ENCODE peak calls at places on chromosomes 11 and 22, in six cellular contexts. X, R, G, D, N and H are unnamed samples.

GRCh38 chr11:102591160-102591718 is 33.9 kb downstream of the MMP20 start:
- DNase-seq in D (no peak), N (no peak), G (no peak), R (no peak), X (no peak), H (no peak)

GRCh38 chr11:473415-473814 is 23.3 kb downstream of the PTDSS2 start:
- DNase-seq in R (no peak), G (no peak), X (no peak), N (no peak), D (no peak), H (no peak)

GRCh38 chr22:37462426-37462825 is 23.8 kb downstream of the MFNG start:
- DNase-seq in R (no peak), D (no peak), G (no peak), N (no peak), X (no peak), H (no peak)

GRCh38 chr11:65888163-65888814 is at the start of gene FIBP:
- DNase-seq in X (peak), D (peak), G (peak), R (peak), N (peak), H (peak)

GRCh38 chr11:15836801-15837200 is 519.5 kb downstream of the SOX6 start:
- DNase-seq in N (no peak), R (no peak), X (no peak), G (no peak), D (no peak), H (no peak)

GRCh38 chr22:27913162-27913741 is 5.8 kb downstream of the PITPNB start:
- DNase-seq in G (no peak), X (no peak), D (no peak), N (no peak), R (no peak), H (peak)

GRCh38 chr11:75273989-75274391 is 33.4 kb downstream of the TPBGL start:
- DNase-seq in G (no peak), X (no peak), N (no peak), D (no peak), R (peak), H (no peak)

GRCh38 chr11:1756791-1757771 is 6.6 kb downstream of the CTSD start:
- DNase-seq in R (no peak), D (no peak), X (no peak), G (no peak), N (no peak), H (no peak)

GRCh38 chr22:24247011-24247507 is 2.2 kb upstream of the GGT5 start:
- DNase-seq in X (no peak), D (no peak), N (no peak), R (no peak), G (no peak), H (peak)

GRCh38 chr11:3340025-3340424 is 38.9 kb downstream of the ZNF195 start:
- DNase-seq in X (no peak), N (no peak), R (no peak), G (peak), D (peak), H (peak)

GRCh38 chr22:43883012-43883661 is 8.7 kb downstream of the PNPLA5 start:
- DNase-seq in G (peak), D (peak), N (peak), X (no peak), R (no peak), H (peak)

GRCh38 chr11:23605001-23605400 is 744.7 kb upstream of the CCDC179 start:
- DNase-seq in D (no peak), X (no peak), R (no peak), G (no peak), N (no peak), H (peak)

GRCh38 chr11:72009156-72009555 is 10.4 kb downstream of the IL18BP start:
- DNase-seq in G (no peak), N (no peak), X (no peak), R (no peak), D (no peak), H (no peak)

GRCh38 chr22:46673205-46673604 is 53.0 kb downstream of the GRAMD4 start:
- DNase-seq in G (no peak), R (no peak), X (no peak), N (no peak), D (no peak), H (no peak)

GRCh38 chr22:47602732-47603131 is 840.3 kb downstream of the TBC1D22A start:
- DNase-seq in D (no peak), N (no peak), G (no peak), X (no peak), R (no peak), H (no peak)

GRCh38 chr22:50119169-50119767 is 29.5 kb downstream of the MOV10L1 start:
- DNase-seq in N (no peak), R (peak), D (no peak), G (no peak), X (no peak), H (no peak)

GRCh38 chr22:30435674-30436126 is 10.1 kb downstream of the MTFP1 start:
- DNase-seq in N (peak), X (peak), D (peak), R (peak), G (no peak), H (no peak)

GRCh38 chr22:36285017-36285416 is 32.1 kb downstream of the APOL1 start:
- DNase-seq in D (no peak), N (no peak), R (no peak), X (no peak), G (no peak), H (no peak)

GRCh38 chr11:127470485-127470884 is 469.9 kb upstream of the KIRREL3 start:
- DNase-seq in N (peak), R (no peak), D (no peak), X (no peak), G (no peak), H (no peak)

GRCh38 chr11:129426776-129427175 is 51.1 kb downstream of the BARX2 start:
- DNase-seq in D (no peak), N (no peak), R (no peak), G (no peak), X (no peak), H (no peak)

GRCh38 chr22:27372969-27373670 is 428.4 kb downstream of the MN1 start:
- DNase-seq in G (peak), X (no peak), N (peak), R (peak), D (no peak), H (peak)

GRCh38 chr11:27926981-27927481 is 180.9 kb downstream of the KIF18A start:
- DNase-seq in R (no peak), N (no peak), D (no peak), X (no peak), G (peak), H (peak)

GRCh38 chr11:14414470-14415461 is 55.8 kb upstream of the RRAS2 start:
- DNase-seq in N (peak), D (no peak), G (no peak), R (no peak), X (no peak), H (peak)

GRCh38 chr11:70559516-70559915 is 161.2 kb downstream of the CTTN start:
- DNase-seq in D (no peak), X (no peak), N (no peak), R (no peak), G (no peak), H (no peak)

GRCh38 chr11:75277211-75277805 is 36.7 kb downstream of the TPBGL start:
- DNase-seq in X (no peak), G (no peak), D (no peak), N (no peak), R (peak), H (no peak)

GRCh38 chr11:132058211-132058772 is 687.9 kb downstream of the NTM start:
- DNase-seq in D (no peak), R (no peak), G (peak), X (no peak), N (peak), H (peak)

GRCh38 chr11:117837070-117837776 is 12.7 kb upstream of the FXYD2 start:
- DNase-seq in R (peak), N (no peak), X (peak), D (no peak), G (no peak), H (no peak)

GRCh38 chr11:1180947-1181391 is 23.2 kb downstream of the MUC5AC start:
- DNase-seq in X (no peak), G (no peak), D (no peak), R (no peak), N (no peak), H (no peak)

GRCh38 chr11:70594031-70594430 is 195.7 kb downstream of the CTTN start:
- DNase-seq in N (no peak), R (no peak), X (no peak), G (no peak), D (no peak), H (no peak)

GRCh38 chr22:29479417-29480261 is at the start of gene NEFH:
- DNase-seq in N (no peak), D (no peak), R (no peak), G (no peak), X (no peak), H (no peak)

GRCh38 chr22:43541462-43542407 is 129.9 kb downstream of the MPPED1 start:
- DNase-seq in G (no peak), X (no peak), R (peak), N (no peak), D (no peak), H (no peak)

DNA sequence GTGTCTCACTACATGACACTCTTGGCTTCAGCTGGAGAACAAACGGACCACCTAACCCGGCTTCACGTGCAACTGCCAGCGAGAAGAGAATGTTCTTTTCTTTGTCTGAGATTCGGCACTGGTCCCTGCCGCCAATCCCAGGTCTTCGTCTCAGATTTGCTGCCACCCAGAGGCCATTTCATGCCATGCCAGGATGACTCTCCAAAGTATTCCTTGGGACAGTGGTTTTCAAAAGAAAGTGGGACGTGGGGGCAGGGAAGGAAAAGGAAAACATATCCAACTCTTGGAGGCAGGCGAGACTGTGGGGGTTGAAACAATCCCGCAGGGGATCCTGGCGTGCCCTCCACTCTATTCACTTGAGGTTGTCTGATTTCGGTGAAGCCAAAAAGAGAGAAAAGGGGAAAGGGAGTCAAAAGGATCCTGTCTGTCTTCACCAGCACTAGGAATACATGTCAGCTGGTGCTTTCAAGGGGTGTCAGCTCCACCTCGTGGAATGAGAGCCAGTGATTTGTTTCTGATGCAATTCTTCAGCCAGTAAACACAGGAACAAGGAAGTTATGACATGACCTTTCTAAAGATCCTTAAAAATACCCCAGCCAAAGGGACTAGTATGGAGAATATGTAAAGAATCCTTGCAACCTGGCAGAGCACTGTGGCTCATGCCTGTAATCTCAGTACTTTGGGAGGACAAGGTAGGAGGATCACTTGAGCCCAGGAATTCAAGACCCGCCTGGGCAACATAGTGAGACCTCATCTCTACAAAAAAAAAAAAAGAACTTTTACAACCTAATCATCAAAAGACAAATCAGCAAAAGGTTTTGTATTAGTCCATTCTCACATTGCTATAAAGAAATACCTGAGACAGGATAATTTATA is 41.0 kb upstream of the APLNR start:
- DNase-seq in D (peak), R (peak), X (peak), G (peak), N (peak), H (peak)
- H3K4me3 ChIP-seq in D (peak), R (no peak), X (no peak), G (no peak), N (no peak), H (peak)

DNA sequence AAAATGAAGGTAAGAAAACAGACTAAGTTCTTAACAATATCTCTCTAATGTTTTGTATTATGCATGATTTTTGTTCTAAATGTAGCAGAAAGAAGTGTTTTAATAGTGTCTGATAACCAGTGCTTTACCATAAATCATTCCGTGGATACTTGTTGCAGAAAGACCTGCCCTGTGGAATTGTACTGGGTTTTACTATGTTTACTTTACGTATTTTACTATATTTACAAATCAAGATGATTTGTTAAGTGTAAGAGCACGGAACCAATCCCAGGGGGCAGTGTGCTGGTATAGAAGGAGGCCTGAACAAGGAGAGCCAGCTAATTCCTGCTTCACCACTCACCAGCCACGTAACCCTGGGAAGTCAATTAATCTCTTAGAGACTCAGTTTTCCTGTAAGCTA is 1.4 kb downstream of the HTR3B start:
- DNase-seq in G (peak), D (peak), R (no peak), X (no peak), N (peak), H (peak)
- TF ChIP-seq CTCF in G (peak), D (peak), R (no peak), X (no peak), N (no peak), H (peak)

DNA sequence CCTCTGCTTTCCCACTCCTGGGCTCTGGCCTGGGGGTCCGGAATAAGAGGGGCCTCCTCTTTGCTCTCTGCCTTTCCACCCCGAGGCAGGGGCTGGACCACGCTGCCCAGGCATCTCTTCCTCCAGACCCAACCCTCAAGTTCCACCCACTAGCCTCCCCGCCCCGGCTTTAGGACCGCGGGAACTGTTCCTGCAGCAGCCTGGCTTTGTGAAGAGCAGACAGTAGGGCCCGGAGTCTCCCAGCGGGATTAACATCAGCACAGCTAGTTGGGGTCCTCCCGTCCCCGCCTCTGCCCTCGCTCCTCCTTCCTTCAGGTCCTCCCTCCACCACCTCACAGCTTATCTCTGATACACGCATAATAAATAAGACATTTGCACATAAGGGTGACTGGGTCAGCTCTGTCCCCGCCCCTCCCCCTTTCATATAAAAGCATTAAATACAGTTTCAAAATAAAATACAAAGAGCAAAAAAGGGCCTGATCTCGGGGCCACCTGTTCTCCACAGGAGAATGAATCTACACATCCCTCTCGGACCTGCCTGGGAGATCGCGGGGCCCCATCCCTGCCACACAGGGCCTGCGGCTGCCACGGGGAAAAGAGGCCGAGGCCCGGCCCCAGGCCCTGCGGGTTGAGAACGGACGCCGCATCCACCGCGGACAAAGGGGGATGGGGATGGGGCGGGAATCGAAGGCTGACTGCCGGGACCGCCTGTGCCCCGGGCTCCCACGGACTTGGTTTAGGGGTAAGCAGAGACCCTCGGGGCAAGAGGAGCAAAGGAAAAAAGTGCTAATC is 6.5 kb downstream of the ZFTA start:
- DNase-seq in N (peak), D (no peak), X (peak), G (no peak), R (peak), H (no peak)
- H3K4me3 ChIP-seq in N (no peak), D (no peak), X (peak), G (peak), R (no peak), H (peak)

DNA sequence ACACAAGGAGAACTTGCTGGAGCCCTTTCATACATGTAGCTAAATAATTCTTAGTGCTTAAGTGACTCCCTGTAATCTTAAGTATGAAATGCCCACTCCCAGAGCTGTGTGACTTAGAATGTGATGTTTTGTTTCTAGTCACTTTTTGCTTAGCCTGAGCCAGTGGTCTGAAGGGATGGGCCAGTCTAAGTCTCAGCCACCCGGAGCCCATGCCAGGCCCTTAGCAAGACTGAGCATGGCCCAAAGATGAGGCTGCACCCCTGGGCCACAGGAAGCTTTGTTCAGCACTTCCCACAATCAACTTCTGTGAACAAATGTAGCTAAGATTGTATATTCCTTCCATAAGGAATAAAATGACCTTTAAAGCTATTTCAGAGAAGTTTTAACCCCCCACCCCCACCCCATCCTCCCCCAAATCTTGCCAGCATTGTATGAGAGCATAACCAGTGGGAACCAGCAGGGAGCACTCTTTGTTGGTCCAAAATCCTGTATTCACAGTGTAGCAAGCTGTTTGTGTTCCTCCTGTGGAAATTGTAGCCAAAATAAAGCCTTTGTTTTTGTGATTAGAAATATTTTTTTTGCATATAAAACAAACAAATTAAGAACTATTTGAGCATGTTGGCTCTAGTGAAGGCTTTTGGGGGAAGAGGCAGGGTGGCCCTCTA is 73.8 kb upstream of the GAL start:
- DNase-seq in D (no peak), G (no peak), R (no peak), N (no peak), X (no peak), H (peak)
- TF ChIP-seq CTCF in D (no peak), G (peak), R (no peak), N (no peak), X (no peak), H (peak)

GRCh38 chr11:76769071-76769560 is 14.0 kb upstream of the TSKU start:
- DNase-seq in X (no peak), R (no peak), D (no peak), N (no peak), G (no peak), H (peak)

GRCh38 chr11:76769645-76770586 is 13.2 kb upstream of the TSKU start:
- DNase-seq in N (peak), G (no peak), D (no peak), X (peak), R (no peak), H (no peak)

GRCh38 chr11:76766521-76766920 is 16.6 kb upstream of the TSKU start:
- DNase-seq in X (no peak), D (no peak), N (no peak), R (no peak), G (no peak), H (no peak)

GRCh38 chr11:76767659-76768058 is 15.5 kb upstream of the TSKU start:
- DNase-seq in X (no peak), D (no peak), G (no peak), R (no peak), N (no peak), H (no peak)

DNA sequence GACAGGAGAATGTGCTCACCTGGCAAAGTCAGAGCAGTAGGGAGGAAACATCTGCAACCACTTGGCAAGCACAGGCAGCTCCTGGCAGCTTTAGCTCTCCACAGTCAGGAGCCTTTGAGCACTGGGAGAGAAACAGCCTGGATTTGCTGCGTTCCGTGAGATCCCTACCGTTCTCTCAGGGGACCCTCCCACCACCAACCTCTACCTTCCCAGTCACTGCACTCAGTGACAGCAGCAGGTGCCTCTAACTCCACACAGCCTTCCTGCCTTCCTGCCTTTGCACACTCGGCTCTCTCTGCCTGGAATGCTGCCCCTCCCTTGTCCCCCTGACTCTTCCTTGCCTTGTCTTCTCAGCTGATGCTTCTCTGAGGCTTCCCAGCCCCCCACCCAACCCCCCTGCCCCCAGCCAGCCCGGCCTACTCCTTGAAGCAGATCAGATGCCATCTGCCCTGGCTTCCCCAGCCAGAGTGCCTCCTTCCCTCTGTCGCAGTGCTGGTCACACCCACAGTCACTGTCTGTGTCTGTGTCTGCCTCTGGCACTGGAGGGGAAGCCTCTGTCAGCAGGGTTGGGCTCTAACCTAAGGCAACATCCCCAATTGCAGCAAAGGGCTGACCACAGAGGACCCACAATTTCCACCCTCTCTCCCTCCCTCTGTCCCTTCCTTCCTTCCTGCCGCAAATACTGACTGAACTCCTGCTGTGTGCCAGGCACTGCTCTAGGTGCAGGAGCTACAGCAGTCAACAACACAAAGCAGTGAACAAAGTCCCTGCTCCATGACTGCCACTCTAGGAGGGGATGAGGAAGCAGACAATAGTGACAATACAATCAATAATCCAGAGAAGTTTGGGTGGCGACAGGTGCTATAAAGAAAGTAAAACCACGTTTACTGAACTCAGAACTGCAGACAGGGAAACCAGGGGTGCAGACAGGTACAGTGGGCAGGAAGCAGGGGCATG is 14.8 kb upstream of the TSKU start:
- DNase-seq in N (peak), X (peak), D (no peak), R (no peak), G (peak), H (no peak)
- H3K4me3 ChIP-seq in N (no peak), X (no peak), D (no peak), R (no peak), G (no peak), H (no peak)